ENCODE peak calls at places on chromosome 3, in four cellular contexts. E is neural progenitor cell, H is tibial artery, G is PC-3. R is an unnamed sample.

GRCh38 chr3:124887177-124887995 is at the start of gene ITGB5:
- DNase-seq in E (peak; percentile 91), H (peak; percentile 88), G (peak; percentile 70), R (no peak)

GRCh38 chr3:64674591-64675076 is 13.2 kb downstream of the ADAMTS9 start:
- DNase-seq in G (no peak), E (no peak), H (no peak), R (no peak)

GRCh38 chr3:13564751-13565560 is 16.0 kb downstream of the FBLN2 start:
- DNase-seq in H (no peak), E (no peak), G (no peak), R (no peak)

GRCh38 chr3:64125561-64125960 is 99.7 kb downstream of the PRICKLE2 start:
- DNase-seq in G (peak; percentile 39), H (no peak), E (no peak), R (no peak)

GRCh38 chr3:184639351-184639750 is 72.5 kb downstream of the MAGEF1 start:
- DNase-seq in G (no peak), H (no peak), E (no peak), R (no peak)

GRCh38 chr3:13019243-13019701 is 54.0 kb downstream of the IQSEC1 start:
- DNase-seq in H (no peak), E (peak; percentile 91), G (no peak), R (no peak)

GRCh38 chr3:192935441-192935840 is 17.8 kb upstream of the MB21D2 start:
- DNase-seq in G (no peak), E (no peak), H (no peak), R (no peak)

GRCh38 chr3:184741798-184742675 is 30.2 kb upstream of the MAGEF1 start:
- DNase-seq in H (no peak), E (peak; percentile 34), G (no peak), R (no peak)

GRCh38 chr3:48697952-48698351 is 12.2 kb upstream of the NCKIPSD start:
- DNase-seq in E (no peak), G (peak; percentile 31), H (no peak), R (no peak)

GRCh38 chr3:189593581-189593980 is 37.6 kb upstream of the TP63 start:
- DNase-seq in H (no peak), E (no peak), G (no peak), R (no peak)

GRCh38 chr3:159782724-159783421 is 205.8 kb upstream of the IL12A start:
- DNase-seq in G (peak; percentile 80), E (no peak), H (no peak), R (no peak)

GRCh38 chr3:14773691-14774128 is 45.1 kb upstream of the FGD5 start:
- DNase-seq in G (no peak), E (no peak), H (no peak), R (no peak)

GRCh38 chr3:170301404-170301803 is 56.1 kb upstream of the SKIL start:
- DNase-seq in E (no peak), G (no peak), H (no peak), R (no peak)

GRCh38 chr3:143637133-143637532 is 211.1 kb downstream of the SLC9A9 start:
- DNase-seq in G (no peak), E (no peak), H (no peak), R (no peak)

GRCh38 chr3:181718416-181718815 is 6.7 kb downstream of the SOX2 start:
- DNase-seq in H (no peak), G (no peak), E (no peak), R (no peak)

GRCh38 chr3:176430244-176430893 is 766.9 kb downstream of the TBL1XR1 start:
- DNase-seq in E (peak; percentile 33), G (peak; percentile 72), H (no peak), R (no peak)

GRCh38 chr3:51373658-51374421 is 11.3 kb upstream of the MANF start:
- DNase-seq in E (no peak), G (no peak), H (no peak), R (no peak)

GRCh38 chr3:195129644-195130492 is 141.1 kb downstream of the XXYLT1 start:
- DNase-seq in E (no peak), H (no peak), G (no peak), R (no peak)

GRCh38 chr3:61547625-61548024 is 13.7 kb upstream of the PTPRG start:
- DNase-seq in H (no peak), G (no peak), E (no peak), R (no peak)

GRCh38 chr3:160852856-160853255 is 96.8 kb downstream of the PPM1L start:
- DNase-seq in G (no peak), E (no peak), H (no peak), R (no peak)

GRCh38 chr3:128919988-128920387 is 40.6 kb downstream of the ACAD9 start:
- DNase-seq in E (no peak), H (no peak), G (no peak), R (no peak)
- H3K9me3 ChIP-seq in E (peaks cover 4% of the 10 kb centered on the region), H (no peaks in the 10 kb centered on the region), G (no peaks in the 10 kb centered on the region), R (no peaks in the 10 kb centered on the region)

GRCh38 chr3:71512000-71512399 is 71.5 kb downstream of the FOXP1 start:
- DNase-seq in H (no peak), E (no peak), G (peak; percentile 22), R (peak; percentile 30)
- TF ChIP-seq CTCF in H (no peak), E (no peak), G (peak; percentile 44), R (peak; percentile 70)

GRCh38 chr3:179265092-179265491 is 14.2 kb upstream of the KCNMB3 start:
- DNase-seq in E (no peak), G (no peak), H (no peak), R (no peak)

GRCh38 chr3:179266701-179267211 is 15.8 kb upstream of the KCNMB3 start:
- DNase-seq in E (no peak), G (no peak), H (no peak), R (no peak)

GRCh38 chr3:179265875-179266274 is 15.0 kb upstream of the KCNMB3 start:
- DNase-seq in H (no peak), G (no peak), E (no peak), R (no peak)

GRCh38 chr3:179263134-179263533 is 12.2 kb upstream of the KCNMB3 start:
- DNase-seq in G (no peak), H (no peak), E (no peak), R (no peak)

GRCh38 chr3:179264456-179264855 is 13.5 kb upstream of the KCNMB3 start:
- DNase-seq in H (no peak), G (no peak), E (no peak), R (no peak)
- H3K27ac ChIP-seq in H (no peak overlapping the region), G (no peak overlapping the region), E (no peak overlapping the region), R (no peak overlapping the region)

DNA sequence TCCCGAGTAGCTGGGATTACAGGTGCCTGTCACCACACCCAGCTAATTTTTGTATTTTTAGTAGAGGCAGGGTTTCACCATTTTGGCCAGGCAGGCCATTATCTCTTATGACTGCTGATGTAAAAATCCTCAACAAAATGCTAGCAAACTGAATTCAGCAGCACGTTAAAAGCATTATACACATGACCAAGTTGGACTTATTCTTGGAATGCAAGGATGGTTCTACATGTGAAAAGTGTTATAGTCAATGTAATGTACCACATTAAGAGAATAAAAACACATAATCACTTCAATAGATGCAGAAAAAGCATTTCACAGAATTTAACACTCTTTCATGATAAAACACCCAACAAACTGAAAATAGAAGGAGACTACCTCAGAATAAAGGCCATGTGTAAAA is 20.2 kb downstream of the RNF13 start:
- DNase-seq in G (no peak), H (no peak), E (no peak), R (no peak)
- H3K9me3 ChIP-seq in G (peaks cover 39% of the 10 kb centered on the region), H (peaks cover 20% of the 10 kb centered on the region), E (peaks cover 26% of the 10 kb centered on the region), R (peaks cover 68% of the 10 kb centered on the region)

GRCh38 chr3:115151921-115152320 is 4.8 kb upstream of the ZBTB20 start:
- DNase-seq in H (no peak), G (no peak), E (peak; percentile 67), R (no peak)

GRCh38 chr3:115146032-115146417 is 1.1 kb downstream of the ZBTB20 start:
- DNase-seq in H (peak; percentile 37), E (peak; percentile 68), G (peak; percentile 53), R (peak; percentile 34)

GRCh38 chr3:115148142-115148790 is 1.2 kb upstream of the ZBTB20 start:
- DNase-seq in H (no peak), G (peak; percentile 3), E (no peak), R (no peak)

GRCh38 chr3:115146418-115147328 is at the start of gene ZBTB20:
- DNase-seq in H (peak; percentile 51), E (peak; percentile 86), G (peak; percentile 40), R (peak; percentile 70)

GRCh38 chr3:115147329-115148141 is 447 bp upstream of the ZBTB20 start:
- DNase-seq in E (peak; percentile 99), H (peak; percentile 99), G (peak; percentile 99), R (peak; percentile 96)
- TF ChIP-seq CTCF in E (no peak), H (no peak), G (no peak), R (no peak)

DNA sequence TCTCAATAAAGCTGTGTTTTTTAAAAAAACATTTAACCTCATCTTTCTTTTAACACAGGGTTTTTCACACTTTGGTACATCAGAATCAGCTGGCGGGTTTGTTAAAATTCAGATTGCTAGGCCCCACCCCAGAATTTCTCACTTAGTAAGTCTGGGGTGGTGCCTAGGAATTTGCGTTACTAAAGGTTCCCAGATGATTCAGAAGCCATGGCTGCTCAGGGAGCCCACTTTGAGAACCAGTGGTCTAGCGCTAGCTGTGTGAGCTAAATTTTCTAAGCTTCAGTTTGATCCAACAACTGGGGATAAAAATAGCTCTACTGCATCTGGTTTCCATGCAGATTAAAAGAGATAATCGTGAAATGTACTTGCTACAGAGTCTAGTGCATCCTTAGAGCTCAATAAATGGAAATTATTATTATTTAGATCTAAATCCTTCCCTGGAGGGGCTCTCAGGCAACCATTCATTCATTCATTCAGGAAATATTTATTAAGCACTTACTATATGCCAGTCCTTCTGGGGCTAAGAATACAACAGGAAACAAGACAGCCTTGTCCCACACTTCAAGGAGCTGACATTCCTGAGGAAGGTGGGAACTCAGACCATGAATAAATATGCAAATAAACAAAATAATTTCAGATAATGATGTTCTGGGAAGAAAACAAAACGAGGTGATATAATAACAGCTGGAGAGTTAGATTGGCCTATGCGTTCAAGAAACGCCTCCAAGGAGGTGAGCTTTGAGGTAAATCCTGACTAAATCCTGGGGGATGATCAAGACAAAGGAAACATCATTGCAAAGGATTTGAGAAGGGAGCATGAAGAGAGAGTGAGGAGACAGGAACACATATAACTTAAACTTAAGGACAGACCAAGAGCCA is 3.9 kb upstream of the CIDEC start:
- DNase-seq in G (no peak), H (no peak), E (no peak), R (no peak)
- H3K27ac ChIP-seq in G (peak overlapping the region; percentile 72), H (no peak overlapping the region), E (no peak overlapping the region), R (no peak overlapping the region)

GRCh38 chr3:171854649-171855305 is 11.6 kb downstream of the TMEM212 start:
- DNase-seq in G (peak; percentile 22), E (peak; percentile 17), H (no peak), R (no peak)
- H3K9me3 ChIP-seq in G (peaks cover 28% of the 10 kb centered on the region), E (peaks cover 26% of the 10 kb centered on the region), H (peaks cover 12% of the 10 kb centered on the region), R (no peaks in the 10 kb centered on the region)

GRCh38 chr3:106157411-106157810 is 288.6 kb upstream of the CBLB start:
- DNase-seq in G (no peak), E (no peak), H (no peak), R (no peak)
- TF ChIP-seq CTCF in G (no peak), E (no peak), H (no peak), R (no peak)

GRCh38 chr3:45986303-45986982 is 9.2 kb downstream of the FYCO1 start:
- DNase-seq in H (peak; percentile 51), G (peak; percentile 93), E (no peak), R (no peak)
- H3K27ac ChIP-seq in H (peak overlapping the region; percentile 99), G (peak overlapping the region; percentile 90), E (no peak overlapping the region), R (no peak overlapping the region)

GRCh38 chr3:359672-360071 is 163.1 kb downstream of the CHL1 start:
- DNase-seq in G (no peak), E (no peak), H (no peak), R (no peak)
- H3K9me3 ChIP-seq in G (peaks cover 4% of the 10 kb centered on the region), E (no peaks in the 10 kb centered on the region), H (no peaks in the 10 kb centered on the region), R (no peaks in the 10 kb centered on the region)

R was measured in CD4-positive, alpha-beta T cell.